ENCODE peak calls at places on chromosome 12, in six cellular contexts. T, H, A, X, R and W are unnamed samples.

GRCh38 chr12:95402096-95402495 is 71.9 kb upstream of the METAP2 start:
- DNase-seq in T (no peak), H (no peak), A (no peak), X (no peak), R (no peak), W (no peak)

GRCh38 chr12:109357032-109357431 is 9.3 kb downstream of the MYO1H start:
- DNase-seq in T (no peak), H (no peak), A (no peak), X (no peak), R (no peak), W (no peak)

GRCh38 chr12:50081096-50081808 is 3.9 kb upstream of the SMARCD1 start:
- DNase-seq in T (no peak), H (no peak), A (no peak), X (no peak), R (no peak), W (no peak)

GRCh38 chr12:115895247-115895646 is 382.2 kb downstream of the MED13L start:
- DNase-seq in T (no peak), H (no peak), A (no peak), X (no peak), R (no peak), W (no peak)

GRCh38 chr12:3200032-3200617 is 122.9 kb downstream of the TSPAN9 start:
- DNase-seq in T (peak; percentile 92), H (peak; percentile 74), A (peak; percentile 65), X (no peak), R (no peak), W (no peak)

GRCh38 chr12:12190087-12190809 is 76.6 kb downstream of the LRP6 start:
- DNase-seq in T (no peak), H (no peak), A (no peak), X (no peak), R (no peak), W (no peak)

GRCh38 chr12:110280784-110281548 is at the start of gene ATP2A2:
- DNase-seq in T (peak; percentile 88), H (peak; percentile 83), A (peak; percentile 85), X (peak; percentile 93), R (peak; percentile 84), W (peak; percentile 76)

GRCh38 chr12:101039848-101040531 is 170.0 kb downstream of the SLC5A8 start:
- DNase-seq in T (no peak), H (no peak), A (no peak), X (no peak), R (no peak), W (no peak)

GRCh38 chr12:55797068-55797467 is 20.5 kb downstream of the SARNP start:
- DNase-seq in T (peak; percentile 31), H (peak; percentile 4), A (peak; percentile 56), X (peak; percentile 49), R (no peak), W (no peak)

GRCh38 chr12:32298917-32299316 is 100.4 kb upstream of the FGD4 start:
- DNase-seq in T (no peak), H (no peak), A (no peak), X (no peak), R (no peak), W (no peak)

GRCh38 chr12:1865284-1865866 is 45.0 kb downstream of the LRTM2 start:
- DNase-seq in T (no peak), H (no peak), A (no peak), X (no peak), R (no peak), W (no peak)

GRCh38 chr12:46179693-46180452 is 89.0 kb downstream of the SLC38A1 start:
- DNase-seq in T (no peak), H (no peak), A (no peak), X (peak; percentile 42), R (no peak), W (no peak)

GRCh38 chr12:43766291-43766690 is 7.5 kb downstream of the IRAK4 start:
- DNase-seq in T (no peak), H (no peak), A (peak; percentile 19), X (no peak), R (no peak), W (no peak)

GRCh38 chr12:32365473-32366064 is 33.8 kb upstream of the FGD4 start:
- DNase-seq in T (peak; percentile 42), H (peak; percentile 12), A (peak; percentile 82), X (peak; percentile 80), R (no peak), W (no peak)

GRCh38 chr12:63809566-63809965 is 29.9 kb downstream of the RXYLT1 start:
- DNase-seq in T (no peak), H (no peak), A (no peak), X (no peak), R (no peak), W (no peak)

GRCh38 chr12:87439990-87440827 is 589.0 kb downstream of the C12orf50 start:
- DNase-seq in T (no peak), H (no peak), A (peak; percentile 93), X (no peak), R (no peak), W (no peak)

GRCh38 chr12:38689704-38690103 is 215.7 kb downstream of the CPNE8 start:
- DNase-seq in T (no peak), H (no peak), A (no peak), X (no peak), R (no peak), W (no peak)

GRCh38 chr12:30796891-30797371 is 42.2 kb upstream of the CAPRIN2 start:
- DNase-seq in T (peak; percentile 33), H (peak; percentile 52), A (peak; percentile 47), X (no peak), R (no peak), W (no peak)

GRCh38 chr12:5257763-5258475 is 174.0 kb upstream of the NTF3 start:
- DNase-seq in T (no peak), H (no peak), A (no peak), X (no peak), R (no peak), W (no peak)

GRCh38 chr12:52022841-52023181 is 16.1 kb downstream of the TAMALIN start:
- DNase-seq in T (peak; percentile 38), H (no peak), A (no peak), X (no peak), R (no peak), W (no peak)